ENCODE peak calls at places on chromosome 18, in eight cellular contexts. C is psoas muscle, Y is tibial artery, B is uterus, Q is IMR-90, H is GM23338, X is colonic mucosa, L is body of pancreas. A is an unnamed sample. For H3K4me1, the result is how much of the 10 kb centered on the place peaks cover.

GRCh38 chr18:51135361-51135760 is 62.1 kb downstream of the MEX3C start:
- DNase-seq in C (no peak), Y (no peak), B (no peak), Q (peak), H (no peak), X (no peak), L (no peak), A (no peak)

GRCh38 chr18:9803698-9804516 is 81.9 kb upstream of the TXNDC2 start:
- DNase-seq in C (peak), Y (peak), B (no peak), Q (no peak), H (peak), X (no peak), L (no peak), A (peak)

GRCh38 chr18:61854578-61854977 is 38.2 kb downstream of the RNF152 start:
- DNase-seq in C (no peak), Y (no peak), B (no peak), Q (peak), H (no peak), X (no peak), L (peak), A (no peak)

GRCh38 chr18:10840768-10841167 is 308.6 kb downstream of the PIEZO2 start:
- DNase-seq in C (no peak), Y (no peak), B (no peak), Q (no peak), H (no peak), X (no peak), L (no peak), A (no peak)

GRCh38 chr18:34122724-34123334 is 101.9 kb downstream of the NOL4 start:
- DNase-seq in C (no peak), Y (peak), B (no peak), Q (peak), H (peak), X (peak), L (peak), A (peak)

GRCh38 chr18:7090771-7091170 is 26.8 kb downstream of the LAMA1 start:
- DNase-seq in C (no peak), Y (no peak), B (no peak), Q (peak), H (no peak), X (no peak), L (no peak), A (no peak)

GRCh38 chr18:46555724-46556123 is 101.3 kb downstream of the LOXHD1 start:
- DNase-seq in C (peak), Y (no peak), B (no peak), Q (peak), H (peak), X (no peak), L (no peak), A (no peak)

GRCh38 chr18:39314595-39314994 is 1749.0 kb upstream of the CELF4 start:
- DNase-seq in C (no peak), Y (no peak), B (no peak), Q (no peak), H (no peak), X (no peak), L (no peak), A (no peak)

GRCh38 chr18:54950221-54950620 is 9.0 kb downstream of the CCDC68 start:
- DNase-seq in C (no peak), Y (no peak), B (no peak), Q (no peak), H (no peak), X (no peak), L (peak), A (peak)

GRCh38 chr18:72675394-72675793 is 131.3 kb upstream of the CBLN2 start:
- DNase-seq in C (no peak), Y (no peak), B (no peak), Q (no peak), H (peak), X (no peak), L (no peak), A (no peak)

GRCh38 chr18:25674183-25674582 is 322.2 kb upstream of the ZNF521 start:
- DNase-seq in C (no peak), Y (no peak), B (no peak), Q (no peak), H (no peak), X (no peak), L (no peak), A (no peak)

GRCh38 chr18:25678226-25678625 is 326.3 kb upstream of the ZNF521 start:
- DNase-seq in C (no peak), Y (no peak), B (no peak), Q (no peak), H (no peak), X (no peak), L (no peak), A (no peak)

GRCh38 chr18:25669741-25670140 is 317.8 kb upstream of the ZNF521 start:
- DNase-seq in C (no peak), Y (no peak), B (no peak), Q (no peak), H (peak), X (no peak), L (no peak), A (no peak)

GRCh38 chr18:25675123-25675850 is 323.3 kb upstream of the ZNF521 start:
- DNase-seq in C (no peak), Y (no peak), B (no peak), Q (no peak), H (peak), X (no peak), L (no peak), A (no peak)

GRCh38 chr18:25672490-25672889 is 320.5 kb upstream of the ZNF521 start:
- DNase-seq in C (no peak), Y (no peak), B (no peak), Q (no peak), H (peak), X (no peak), L (no peak), A (no peak)
- TF ChIP-seq CTCF in C (no peak), Y (no peak), B (no peak), Q (no peak), H (peak), X (no peak), L (no peak), A (no peak)

GRCh38 chr18:79804130-79804772 is 6.5 kb downstream of the KCNG2 start:
- DNase-seq in C (no peak), Y (no peak), B (no peak), Q (no peak), H (no peak), X (no peak), L (no peak), A (no peak)
- H3K4me3 ChIP-seq in C (no peak), Y (no peak), B (no peak), Q (no peak), H (no peak), X (no peak), L (no peak), A (no peak)

GRCh38 chr18:48938827-48939367 is 11.9 kb downstream of the SMAD7 start:
- DNase-seq in C (no peak), Y (no peak), B (no peak), Q (no peak), H (no peak), X (no peak), L (no peak), A (no peak)
- H3K4me1 ChIP-seq in C (half or more), Y (half or more), B (half or more), Q (half or more), H (half or more), X (under half), L (half or more), A (half or more)

GRCh38 chr18:23619388-23619873 is 33.1 kb upstream of the NPC1 start:
- DNase-seq in C (peak), Y (no peak), B (peak), Q (no peak), H (peak), X (no peak), L (peak), A (peak)
- TF ChIP-seq CTCF in C (no peak), Y (no peak), B (no peak), Q (no peak), H (no peak), X (no peak), L (no peak), A (no peak)

GRCh38 chr18:58336605-58337004 is 292.3 kb downstream of the ALPK2 start:
- DNase-seq in C (no peak), Y (no peak), B (no peak), Q (peak), H (no peak), X (no peak), L (no peak), A (no peak)

GRCh38 chr18:58337285-58337684 is 291.6 kb downstream of the ALPK2 start:
- DNase-seq in C (no peak), Y (no peak), B (no peak), Q (no peak), H (no peak), X (no peak), L (no peak), A (no peak)

GRCh38 chr18:58338961-58339722 is 289.7 kb downstream of the ALPK2 start:
- DNase-seq in C (no peak), Y (no peak), B (no peak), Q (peak), H (peak), X (no peak), L (peak), A (no peak)

GRCh38 chr18:58337688-58338087 is 291.2 kb downstream of the ALPK2 start:
- DNase-seq in C (no peak), Y (no peak), B (peak), Q (no peak), H (no peak), X (peak), L (no peak), A (no peak)

DNA sequence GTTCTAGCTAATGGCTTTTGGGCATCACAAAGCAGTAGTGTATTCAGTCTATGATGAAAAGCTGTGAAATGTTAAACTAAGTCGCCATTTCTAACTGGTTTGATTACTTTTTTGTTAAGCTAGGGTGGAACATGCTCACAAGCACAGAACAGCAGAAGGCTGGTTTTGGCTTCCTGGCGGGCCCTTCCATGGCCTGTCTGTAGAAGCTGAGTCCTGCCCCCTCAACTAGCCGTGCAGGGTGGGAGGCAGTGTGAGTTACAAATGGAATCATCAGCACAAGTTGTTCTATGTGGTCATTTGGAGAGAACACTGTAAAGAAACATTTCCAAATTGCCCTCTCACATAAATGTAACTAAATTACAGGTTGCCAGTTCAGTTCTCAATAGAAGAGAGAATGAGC is 290.8 kb downstream of the ALPK2 start:
- DNase-seq in C (no peak), Y (no peak), B (no peak), Q (no peak), H (no peak), X (no peak), L (no peak), A (no peak)
- H3K4me3 ChIP-seq in C (no peak), Y (no peak), B (no peak), Q (no peak), H (peak), X (no peak), L (no peak), A (no peak)

GRCh38 chr18:13374468-13375301 is 156.1 kb downstream of the LDLRAD4 start:
- DNase-seq in C (no peak), Y (no peak), B (no peak), Q (no peak), H (peak), X (no peak), L (no peak), A (no peak)

GRCh38 chr18:13376298-13376840 is 157.8 kb downstream of the LDLRAD4 start:
- DNase-seq in C (no peak), Y (no peak), B (no peak), Q (no peak), H (no peak), X (no peak), L (no peak), A (no peak)

GRCh38 chr18:13376841-13377351 is 158.3 kb downstream of the LDLRAD4 start:
- DNase-seq in C (no peak), Y (no peak), B (no peak), Q (no peak), H (no peak), X (no peak), L (no peak), A (no peak)

GRCh38 chr18:13374096-13374467 is 155.5 kb downstream of the LDLRAD4 start:
- DNase-seq in C (no peak), Y (no peak), B (no peak), Q (no peak), H (no peak), X (no peak), L (no peak), A (no peak)

DNA sequence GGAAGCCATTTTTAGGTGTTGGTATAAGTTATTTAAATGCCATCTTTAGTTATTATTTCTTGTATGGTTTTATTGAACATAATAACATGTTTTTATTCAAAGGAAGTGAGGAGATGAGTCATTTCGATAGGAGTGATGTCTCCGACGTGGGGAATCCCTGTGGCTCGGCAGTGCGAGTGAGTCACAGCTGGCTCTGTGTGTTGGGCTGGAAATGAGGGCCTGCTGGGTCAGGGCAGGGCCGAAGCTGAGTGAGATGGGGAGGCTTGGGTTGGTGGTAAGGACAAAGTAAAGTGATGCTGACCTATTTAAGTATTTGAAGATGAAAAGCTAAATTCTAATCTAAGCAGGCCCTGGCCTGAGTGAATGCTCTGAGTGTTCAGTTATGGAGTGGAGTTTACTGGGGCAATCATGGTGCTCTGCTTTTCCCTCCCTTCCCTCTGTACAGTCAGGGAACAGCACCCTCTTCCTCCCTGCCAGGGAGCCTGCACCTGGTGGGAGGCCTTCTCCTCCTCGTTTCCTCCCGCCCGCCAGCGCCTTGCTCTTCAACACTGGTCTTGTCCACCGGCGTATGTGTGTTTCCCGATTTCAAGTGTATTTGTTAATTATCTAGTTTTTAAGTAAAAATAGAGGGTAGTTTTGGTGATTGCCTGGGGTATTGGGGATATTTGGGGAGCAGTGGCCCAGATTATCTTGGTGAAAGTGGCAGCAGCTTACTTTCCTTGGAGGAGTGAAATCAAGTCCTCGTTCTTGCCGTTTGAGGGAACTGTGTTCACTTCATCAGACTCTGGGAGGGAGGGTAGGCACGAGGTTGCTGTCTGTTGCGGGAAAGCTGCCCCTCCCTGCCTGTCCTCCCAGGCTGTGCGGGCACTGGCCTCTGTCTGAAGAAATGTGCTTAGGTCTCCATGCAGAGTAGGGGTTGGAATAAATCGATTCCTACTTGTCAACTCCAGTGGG is 157.0 kb downstream of the LDLRAD4 start:
- DNase-seq in C (peak), Y (peak), B (peak), Q (peak), H (no peak), X (no peak), L (peak), A (peak)
- H3K4me1 ChIP-seq in C (half or more), Y (under half), B (under half), Q (under half), H (under half), X (under half), L (under half), A (under half)

GRCh38 chr18:500556-501405 is at the start of gene COLEC12:
- DNase-seq in C (peak), Y (no peak), B (peak), Q (no peak), H (peak), X (no peak), L (no peak), A (no peak)
- TF ChIP-seq CTCF in C (no peak), Y (no peak), B (no peak), Q (no peak), H (no peak), X (no peak), L (no peak), A (no peak)

DNA sequence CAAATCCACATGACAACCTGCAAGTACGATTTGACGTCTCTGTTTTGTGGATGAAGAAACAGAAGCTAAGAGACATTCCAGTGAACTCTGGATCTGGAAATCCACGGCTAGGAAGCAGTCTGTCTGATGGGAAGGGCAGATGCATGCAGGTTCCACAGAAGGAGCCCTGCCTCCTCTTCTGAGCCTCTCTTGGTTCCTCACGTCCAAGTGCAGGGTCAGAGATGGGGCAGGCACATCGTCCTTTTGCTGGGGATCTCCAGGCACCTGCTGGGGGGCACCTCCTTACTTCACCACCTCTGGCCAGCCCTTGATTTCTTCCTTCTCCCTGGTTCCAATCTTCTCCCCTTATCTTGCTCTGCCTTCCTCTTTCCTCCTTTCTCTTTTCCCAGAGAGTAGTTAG is 137.9 kb downstream of the BCL2 start:
- DNase-seq in C (no peak), Y (no peak), B (no peak), Q (no peak), H (no peak), X (no peak), L (no peak), A (no peak)
- H3K4me3 ChIP-seq in C (no peak), Y (no peak), B (no peak), Q (no peak), H (no peak), X (no peak), L (no peak), A (no peak)

GRCh38 chr18:3649135-3649558 is 199.2 kb downstream of the TGIF1 start:
- DNase-seq in C (no peak), Y (no peak), B (no peak), Q (peak), H (no peak), X (no peak), L (no peak), A (no peak)
- H3K4me1 ChIP-seq in C (under half), Y (under half), B (under half), Q (under half), H (under half), X (under half), L (under half), A (under half)

GRCh38 chr18:69492861-69493260 is 92.2 kb downstream of the DOK6 start:
- DNase-seq in C (no peak), Y (no peak), B (no peak), Q (no peak), H (no peak), X (no peak), L (no peak), A (no peak)
- TF ChIP-seq CTCF in C (no peak), Y (no peak), B (no peak), Q (no peak), H (no peak), X (no peak), L (no peak), A (no peak)

A was measured in mucosa of descending colon.